ENCODE peak calls at places on chromosomes 16 and 17, in eight cellular contexts. P is KBM-7; Y is activated T-cell treated with anti-CD3 and anti-CD28 coated beads, Interleukin-2, amount 50 U/mL, for 4 hours; F is BE2C; L is T-helper 17 cell; K is naive thymus-derived CD8-positive, alpha-beta T cell; A is HTR-8/SVneo; Q is RPMI7951. V is an unnamed sample.
A peak's percentile ranks its signal among the peaks of the same experiment; 100 is the strongest.

GRCh38 chr16:13742929-13743328 is 177.0 kb upstream of the ERCC4 start:
- DNase-seq in P (no peak), Y (no peak), F (no peak), L (no peak), K (no peak), A (no peak), Q (no peak), V (no peak)

GRCh38 chr17:8056976-8057625 is 18.2 kb downstream of the ALOX15B start:
- DNase-seq in P (no peak), Y (no peak), F (no peak), L (no peak), K (no peak), A (no peak), Q (no peak), V (no peak)

GRCh38 chr16:77995843-77996455 is 26.4 kb upstream of the CLEC3A start:
- DNase-seq in P (peak; percentile 25), Y (no peak), F (no peak), L (no peak), K (no peak), A (no peak), Q (no peak), V (no peak)

GRCh38 chr17:63525190-63525946 is 2.2 kb downstream of the KCNH6 start:
- DNase-seq in P (no peak), Y (no peak), F (no peak), L (no peak), K (no peak), A (no peak), Q (no peak), V (no peak)

GRCh38 chr16:56985288-56985961 is 3.9 kb upstream of the NLRC5 start:
- DNase-seq in P (no peak), Y (no peak), F (peak; percentile 64), L (no peak), K (no peak), A (peak; percentile 75), Q (peak; percentile 87), V (peak; percentile 91)

GRCh38 chr17:52536466-52536865 is 378.0 kb upstream of the CA10 start:
- DNase-seq in P (no peak), Y (no peak), F (peak; percentile 29), L (no peak), K (no peak), A (no peak), Q (no peak), V (no peak)

GRCh38 chr17:36994438-36994837 is 45.7 kb downstream of the AATF start:
- DNase-seq in P (no peak), Y (no peak), F (no peak), L (no peak), K (no peak), A (no peak), Q (no peak), V (peak; percentile 34)

GRCh38 chr16:11312718-11313492 is 31.8 kb upstream of the PRM1 start:
- DNase-seq in P (no peak), Y (no peak), F (no peak), L (no peak), K (no peak), A (peak; percentile 57), Q (peak; percentile 66), V (peak; percentile 46)

GRCh38 chr16:69596801-69597200 is 31.0 kb downstream of the NFAT5 start:
- DNase-seq in P (no peak), Y (no peak), F (no peak), L (no peak), K (no peak), A (no peak), Q (no peak), V (no peak)

GRCh38 chr17:57916925-57917858 is 38.0 kb downstream of the CUEDC1 start:
- DNase-seq in P (no peak), Y (peak; percentile 25), F (no peak), L (no peak), K (peak; percentile 40), A (no peak), Q (no peak), V (peak; percentile 20)

GRCh38 chr17:50831430-50832064 is 3.8 kb upstream of the WFIKKN2 start:
- DNase-seq in P (no peak), Y (no peak), F (no peak), L (no peak), K (no peak), A (no peak), Q (no peak), V (no peak)

GRCh38 chr17:28188841-28189263 is 130.1 kb upstream of the TMEM97 start:
- DNase-seq in P (no peak), Y (no peak), F (no peak), L (no peak), K (no peak), A (no peak), Q (peak; percentile 7), V (no peak)

GRCh38 chr16:75095204-75095621 is 21.4 kb downstream of the LDHD start:
- DNase-seq in P (no peak), Y (no peak), F (no peak), L (no peak), K (no peak), A (no peak), Q (no peak), V (no peak)

GRCh38 chr17:31274252-31274651 is 22.8 kb downstream of the OMG start:
- DNase-seq in P (peak; percentile 64), Y (no peak), F (no peak), L (no peak), K (no peak), A (peak; percentile 37), Q (no peak), V (peak; percentile 1)

GRCh38 chr16:75257886-75258806 is 6.7 kb upstream of the BCAR1 start:
- DNase-seq in P (no peak), Y (no peak), F (no peak), L (no peak), K (no peak), A (no peak), Q (no peak), V (peak; percentile 45)

GRCh38 chr17:74528491-74529199 is 2.6 kb downstream of the CD300LB start:
- DNase-seq in P (peak; percentile 47), Y (no peak), F (no peak), L (no peak), K (no peak), A (no peak), Q (no peak), V (no peak)

GRCh38 chr17:2837147-2837561 is 40.9 kb downstream of the RAP1GAP2 start:
- DNase-seq in P (no peak), Y (peak; percentile 34), F (no peak), L (no peak), K (peak; percentile 64), A (no peak), Q (no peak), V (no peak)

GRCh38 chr17:71392715-71393567 is 727.9 kb upstream of the SOX9 start:
- DNase-seq in P (no peak), Y (no peak), F (no peak), L (no peak), K (no peak), A (no peak), Q (no peak), V (peak; percentile 50)

GRCh38 chr16:84243732-84244131 is 3.9 kb upstream of the KCNG4 start:
- DNase-seq in P (no peak), Y (no peak), F (no peak), L (no peak), K (no peak), A (no peak), Q (no peak), V (no peak)

GRCh38 chr17:79797492-79798295 is 817 bp upstream of the CBX8 start:
- DNase-seq in P (no peak), Y (no peak), F (peak; percentile 76), L (no peak), K (no peak), A (no peak), Q (no peak), V (no peak)

GRCh38 chr17:47810901-47811635 is 10.5 kb downstream of the OSBPL7 start:
- DNase-seq in P (no peak), Y (no peak), F (no peak), L (no peak), K (no peak), A (no peak), Q (no peak), V (no peak)

GRCh38 chr17:48790607-48791127 is 26.4 kb downstream of the TTLL6 start:
- DNase-seq in P (no peak), Y (no peak), F (no peak), L (no peak), K (no peak), A (no peak), Q (no peak), V (no peak)

GRCh38 chr16:65572156-65572555 is 450.3 kb upstream of the CDH11 start:
- DNase-seq in P (no peak), Y (no peak), F (no peak), L (no peak), K (no peak), A (no peak), Q (peak; percentile 90), V (peak; percentile 75)

GRCh38 chr16:57125969-57126368 is 33.6 kb downstream of the CPNE2 start:
- DNase-seq in P (no peak), Y (no peak), F (no peak), L (no peak), K (no peak), A (no peak), Q (no peak), V (no peak)

GRCh38 chr17:81494984-81495383 is 17.6 kb downstream of the ACTG1 start:
- DNase-seq in P (no peak), Y (no peak), F (no peak), L (no peak), K (no peak), A (no peak), Q (no peak), V (peak; percentile 39)

GRCh38 chr17:60352569-60352968 is 39.4 kb downstream of the USP32 start:
- DNase-seq in P (no peak), Y (no peak), F (no peak), L (no peak), K (no peak), A (no peak), Q (no peak), V (no peak)

GRCh38 chr17:77974396-77974795 is 15.9 kb downstream of the TNRC6C start:
- DNase-seq in P (no peak), Y (no peak), F (no peak), L (no peak), K (no peak), A (no peak), Q (no peak), V (no peak)

GRCh38 chr16:56681939-56682702 is at the start of gene MT1X:
- DNase-seq in P (peak; percentile 97), Y (peak; percentile 81), F (peak; percentile 87), L (peak; percentile 71), K (peak; percentile 94), A (peak; percentile 88), Q (peak; percentile 91), V (peak; percentile 92)

GRCh38 chr17:48093341-48094045 is 7.8 kb downstream of the CBX1 start:
- DNase-seq in P (no peak), Y (no peak), F (no peak), L (no peak), K (no peak), A (no peak), Q (no peak), V (no peak)

GRCh38 chr16:27436065-27436464 is 34.1 kb downstream of the IL21R start:
- DNase-seq in P (no peak), Y (peak; percentile 1), F (no peak), L (no peak), K (no peak), A (no peak), Q (no peak), V (no peak)

GRCh38 chr16:56708821-56709685 is 20.9 kb upstream of the NUP93 start:
- DNase-seq in P (no peak), Y (no peak), F (no peak), L (no peak), K (peak; percentile 51), A (no peak), Q (no peak), V (no peak)

GRCh38 chr17:29909604-29910003 is 20.4 kb downstream of the SSH2 start:
- DNase-seq in P (no peak), Y (no peak), F (no peak), L (no peak), K (no peak), A (no peak), Q (no peak), V (peak; percentile 47)

GRCh38 chr16:35776-36305 is 17.6 kb downstream of the POLR3K start:
- DNase-seq in P (no peak), Y (no peak), F (no peak), L (no peak), K (no peak), A (no peak), Q (no peak), V (no peak)

V was measured in ELR.